ENCODE peak calls at places on chromosomes 6 and 20, in ten cellular contexts. Z, M, K, H, W, F, B, Q, N and C are unnamed samples.
A peak's percentile ranks its signal among the peaks of the same experiment; 100 is the strongest.

GRCh38 chr20:3171391-3172125 is 1.8 kb downstream of the LZTS3 start:
- DNase-seq in Z (no peak), M (no peak), K (no peak), H (no peak), W (no peak), F (no peak), B (no peak), Q (no peak), N (peak; percentile 54), C (no peak)

GRCh38 chr6:151731313-151731712 is 76.2 kb upstream of the ESR1 start:
- DNase-seq in Z (no peak), M (no peak), K (no peak), H (no peak), W (no peak), F (no peak), B (no peak), Q (no peak), N (no peak), C (no peak)

GRCh38 chr6:1390805-1391511 is 1.6 kb downstream of the FOXF2 start:
- DNase-seq in Z (no peak), M (no peak), K (no peak), H (no peak), W (no peak), F (no peak), B (peak; percentile 27), Q (no peak), N (no peak), C (peak; percentile 31)

GRCh38 chr6:115783402-115784061 is 277.2 kb downstream of the FRK start:
- DNase-seq in Z (no peak), M (no peak), K (no peak), H (peak; percentile 43), W (no peak), F (no peak), B (peak; percentile 44), Q (peak; percentile 7), N (no peak), C (peak; percentile 65)

GRCh38 chr6:144559865-144560603 is 274.9 kb downstream of the UTRN start:
- DNase-seq in Z (peak; percentile 6), M (no peak), K (no peak), H (no peak), W (no peak), F (no peak), B (peak; percentile 38), Q (no peak), N (no peak), C (no peak)

GRCh38 chr6:10033223-10033829 is 381.5 kb downstream of the TFAP2A start:
- DNase-seq in Z (peak; percentile 39), M (no peak), K (no peak), H (peak; percentile 53), W (no peak), F (no peak), B (peak; percentile 2), Q (no peak), N (no peak), C (no peak)

GRCh38 chr6:28683945-28684538 is 158.4 kb downstream of the GPX5 start:
- DNase-seq in Z (peak; percentile 73), M (peak; percentile 46), K (no peak), H (peak; percentile 70), W (no peak), F (no peak), B (peak; percentile 67), Q (no peak), N (no peak), C (no peak)

GRCh38 chr6:33761922-33762629 is 15.4 kb upstream of the IP6K3 start:
- DNase-seq in Z (peak; percentile 78), M (peak; percentile 30), K (peak; percentile 80), H (peak; percentile 59), W (peak; percentile 27), F (peak; percentile 87), B (peak; percentile 61), Q (peak; percentile 80), N (no peak), C (peak; percentile 23)

GRCh38 chr6:84050408-84050807 is 16.8 kb downstream of the MRAP2 start:
- DNase-seq in Z (no peak), M (no peak), K (no peak), H (peak; percentile 6), W (no peak), F (no peak), B (no peak), Q (no peak), N (no peak), C (no peak)

GRCh38 chr20:62501801-62502495 is 26.2 kb upstream of the GATA5 start:
- DNase-seq in Z (peak; percentile 70), M (peak; percentile 82), K (no peak), H (peak; percentile 48), W (no peak), F (no peak), B (peak; percentile 49), Q (no peak), N (no peak), C (peak; percentile 65)

GRCh38 chr6:153044295-153044694 is 41.8 kb upstream of the MTRF1L start:
- DNase-seq in Z (no peak), M (no peak), K (no peak), H (peak; percentile 73), W (no peak), F (no peak), B (no peak), Q (no peak), N (no peak), C (no peak)

GRCh38 chr6:134491473-134491872 is 173.6 kb upstream of the SGK1 start:
- DNase-seq in Z (no peak), M (peak; percentile 69), K (no peak), H (no peak), W (no peak), F (no peak), B (peak; percentile 73), Q (no peak), N (no peak), C (no peak)

GRCh38 chr6:24436979-24437378 is 34.2 kb downstream of the MRS2 start:
- DNase-seq in Z (no peak), M (no peak), K (no peak), H (no peak), W (no peak), F (no peak), B (no peak), Q (no peak), N (no peak), C (no peak)

GRCh38 chr20:58449703-58450138 is 60.7 kb downstream of the VAPB start:
- DNase-seq in Z (no peak), M (no peak), K (no peak), H (no peak), W (no peak), F (no peak), B (no peak), Q (no peak), N (no peak), C (no peak)
- H3K36me3 ChIP-seq in Z (no peaks in the 10 kb centered on the region), M (peaks cover 8% of the 10 kb centered on the region), K (peaks cover 42% of the 10 kb centered on the region), H (peaks cover 19% of the 10 kb centered on the region), W (no peaks in the 10 kb centered on the region), F (no peaks in the 10 kb centered on the region), B (peaks cover 3% of the 10 kb centered on the region), Q (no peaks in the 10 kb centered on the region), N (peaks cover 12% of the 10 kb centered on the region), C (peaks cover 63% of the 10 kb centered on the region)

GRCh38 chr6:22754111-22754510 is 184.7 kb downstream of the HDGFL1 start:
- DNase-seq in Z (no peak), M (no peak), K (no peak), H (peak; percentile 51), W (no peak), F (no peak), B (no peak), Q (no peak), N (no peak), C (no peak)
- H3K9me3 ChIP-seq in Z (no peaks in the 10 kb centered on the region), M (no peaks in the 10 kb centered on the region), K (no peaks in the 10 kb centered on the region), H (no peaks in the 10 kb centered on the region), W (no peaks in the 10 kb centered on the region), F (no peaks in the 10 kb centered on the region), B (no peaks in the 10 kb centered on the region), Q (no peaks in the 10 kb centered on the region), N (no peaks in the 10 kb centered on the region), C (no peaks in the 10 kb centered on the region)

DNA sequence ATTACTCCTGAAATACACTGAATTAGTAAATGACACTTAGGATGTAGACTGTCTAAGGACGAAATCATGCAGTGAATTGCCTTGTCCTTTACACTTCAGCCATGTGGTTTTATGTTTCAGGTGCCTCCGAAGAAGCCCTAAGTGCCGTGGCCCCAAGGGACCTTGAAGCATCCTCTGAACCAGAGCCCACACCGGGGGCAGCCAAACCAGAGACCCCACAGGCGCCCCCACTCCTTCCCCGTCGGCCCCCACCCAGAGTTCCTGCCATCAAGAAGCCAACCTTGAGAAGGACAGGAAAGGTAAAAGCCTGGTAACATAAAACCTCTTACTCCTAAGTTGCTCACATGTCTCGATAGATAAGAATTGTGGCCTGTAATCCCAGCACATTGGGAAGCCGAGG is 75.3 kb downstream of the SERAC1 start:
- DNase-seq in Z (no peak), M (no peak), K (no peak), H (no peak), W (no peak), F (no peak), B (no peak), Q (no peak), N (no peak), C (no peak)
- H3K36me3 ChIP-seq in Z (no peaks in the 10 kb centered on the region), M (peaks cover 15% of the 10 kb centered on the region), K (peaks cover 10% of the 10 kb centered on the region), H (peaks cover 22% of the 10 kb centered on the region), W (no peaks in the 10 kb centered on the region), F (peaks cover 6% of the 10 kb centered on the region), B (no peaks in the 10 kb centered on the region), Q (peaks cover 2% of the 10 kb centered on the region), N (peaks cover 26% of the 10 kb centered on the region), C (peaks cover 83% of the 10 kb centered on the region)

GRCh38 chr6:137181876-137182653 is 8.6 kb upstream of the IL22RA2 start:
- DNase-seq in Z (no peak), M (no peak), K (no peak), H (no peak), W (no peak), F (no peak), B (no peak), Q (no peak), N (no peak), C (no peak)

GRCh38 chr6:137176729-137177128 is 3.3 kb upstream of the IL22RA2 start:
- DNase-seq in Z (no peak), M (no peak), K (no peak), H (no peak), W (no peak), F (no peak), B (no peak), Q (no peak), N (no peak), C (no peak)

GRCh38 chr6:137177611-137178010 is 4.2 kb upstream of the IL22RA2 start:
- DNase-seq in Z (no peak), M (no peak), K (no peak), H (no peak), W (no peak), F (no peak), B (no peak), Q (no peak), N (no peak), C (no peak)

GRCh38 chr6:137185290-137185689 is 11.8 kb upstream of the IL22RA2 start:
- DNase-seq in Z (no peak), M (no peak), K (no peak), H (no peak), W (no peak), F (no peak), B (no peak), Q (no peak), N (no peak), C (no peak)

DNA sequence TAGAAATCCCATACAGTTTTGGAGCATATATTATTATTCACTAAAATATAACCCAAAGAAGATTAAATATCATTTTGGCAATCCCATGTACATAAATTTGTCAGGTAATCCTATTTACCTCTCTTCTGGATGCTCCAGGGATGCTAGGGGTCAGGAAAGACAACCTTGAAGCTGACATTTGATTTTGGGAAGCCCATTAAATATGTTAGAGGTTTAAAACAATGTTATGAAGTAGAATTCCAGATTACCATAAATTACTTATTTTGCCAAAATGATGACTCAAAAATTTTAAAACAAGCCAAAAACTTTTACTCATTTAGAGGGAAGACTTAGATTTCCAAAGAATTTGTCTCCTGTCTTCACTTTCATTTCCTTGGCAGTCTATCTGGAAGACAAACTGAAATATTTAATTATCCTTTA is 9.2 kb upstream of the IL22RA2 start:
- DNase-seq in Z (no peak), M (no peak), K (no peak), H (no peak), W (no peak), F (no peak), B (no peak), Q (no peak), N (no peak), C (no peak)
- H3K9me3 ChIP-seq in Z (peaks cover 13% of the 10 kb centered on the region), M (peaks cover 28% of the 10 kb centered on the region), K (peaks cover 22% of the 10 kb centered on the region), H (peaks cover 21% of the 10 kb centered on the region), W (no peaks in the 10 kb centered on the region), F (peaks cover 43% of the 10 kb centered on the region), B (peaks cover 3% of the 10 kb centered on the region), Q (peaks cover 38% of the 10 kb centered on the region), N (peaks cover 2% of the 10 kb centered on the region), C (peaks cover 35% of the 10 kb centered on the region)